ENCODE peak calls at places on chromosomes 6 and 20, in four cellular contexts. One of them, this sample, is unnamed.
A peak's percentile ranks its signal among the peaks of the same experiment; 100 is the strongest.

GRCh38 chr20:6590891-6591679 is 176.4 kb upstream of the BMP2 start:
- DNase-seq in iPS-NIHi11: no peak
- DNase-seq in CD4-positive, alpha-beta T cell: no peak
- DNase-seq in sciatic nerve: no peak
- DNase-seq in this sample: no peak

GRCh38 chr6:133835901-133836300 is 53.0 kb upstream of the TCF21 start:
- DNase-seq in iPS-NIHi11: no peak
- DNase-seq in CD4-positive, alpha-beta T cell: no peak
- DNase-seq in sciatic nerve: no peak
- DNase-seq in this sample: no peak

GRCh38 chr20:34922654-34923381 is 32.8 kb downstream of the GSS start:
- DNase-seq in iPS-NIHi11: peak; percentile 22
- DNase-seq in CD4-positive, alpha-beta T cell: no peak
- DNase-seq in sciatic nerve: no peak
- DNase-seq in this sample: no peak

GRCh38 chr6:49606696-49607390 is 29.8 kb downstream of the RHAG start:
- DNase-seq in iPS-NIHi11: peak; percentile 73
- DNase-seq in CD4-positive, alpha-beta T cell: no peak
- DNase-seq in sciatic nerve: no peak
- DNase-seq in this sample: no peak

GRCh38 chr20:52800734-52801627 is 171.2 kb upstream of the TSHZ2 start:
- DNase-seq in iPS-NIHi11: no peak
- DNase-seq in CD4-positive, alpha-beta T cell: no peak
- DNase-seq in sciatic nerve: no peak
- DNase-seq in this sample: no peak

GRCh38 chr6:6246539-6246938 is 73.9 kb downstream of the F13A1 start:
- DNase-seq in iPS-NIHi11: no peak
- DNase-seq in CD4-positive, alpha-beta T cell: no peak
- DNase-seq in sciatic nerve: no peak
- DNase-seq in this sample: no peak

GRCh38 chr20:53489528-53489927 is 104.1 kb downstream of the ZNF217 start:
- DNase-seq in iPS-NIHi11: no peak
- DNase-seq in CD4-positive, alpha-beta T cell: no peak
- DNase-seq in sciatic nerve: no peak
- DNase-seq in this sample: no peak

GRCh38 chr6:15588966-15589634 is 73.7 kb downstream of the DTNBP1 start:
- DNase-seq in iPS-NIHi11: no peak
- DNase-seq in CD4-positive, alpha-beta T cell: no peak
- DNase-seq in sciatic nerve: no peak
- DNase-seq in this sample: no peak

GRCh38 chr20:36856196-36856595 is 19.7 kb upstream of the TLDC2 start:
- DNase-seq in iPS-NIHi11: no peak
- DNase-seq in CD4-positive, alpha-beta T cell: no peak
- DNase-seq in sciatic nerve: no peak
- DNase-seq in this sample: no peak